ENCODE peak calls at places on chromosomes 5 and 9, in four cellular contexts. O is mesendoderm, S is trophoblast cell, D is H1. W is an unnamed sample. For H3K79me2, the result is how much of the 10 kb centered on the place peaks cover.

GRCh38 chr5:168879929-168880328 is 300.8 kb upstream of the PANK3 start:
- DNase-seq in O (no peak), S (no peak), D (no peak), W (no peak)

GRCh38 chr9:76912631-76913275 is 6.8 kb upstream of the PRUNE2 start:
- DNase-seq in O (no peak), S (no peak), D (no peak), W (no peak)

GRCh38 chr5:9545959-9546851 is at the start of gene SEMA5A:
- DNase-seq in O (peak), S (peak), D (peak), W (peak)

GRCh38 chr9:134985451-134985850 is 67.7 kb upstream of the FCN1 start:
- DNase-seq in O (no peak), S (no peak), D (no peak), W (no peak)

GRCh38 chr5:87268126-87268969 is 665 bp downstream of the RASA1 start:
- DNase-seq in O (peak), S (peak), D (peak), W (peak)

GRCh38 chr9:14823800-14824199 is 86.4 kb downstream of the FREM1 start:
- DNase-seq in O (peak), S (peak), D (no peak), W (no peak)

GRCh38 chr9:75168270-75169185 is 80.2 kb downstream of the OSTF1 start:
- DNase-seq in O (no peak), S (no peak), D (no peak), W (no peak)

GRCh38 chr9:486156-486555 is 271.5 kb downstream of the DOCK8 start:
- DNase-seq in O (no peak), S (no peak), D (no peak), W (no peak)

GRCh38 chr9:94922691-94923107 is 196.2 kb downstream of the AOPEP start:
- DNase-seq in O (no peak), S (no peak), D (no peak), W (no peak)

GRCh38 chr5:116652196-116652729 is 77.6 kb upstream of the SEMA6A start:
- DNase-seq in O (peak), S (peak), D (peak), W (peak)

GRCh38 chr5:132283423-132284043 is 10.7 kb upstream of the SLC22A4 start:
- DNase-seq in O (no peak), S (peak), D (peak), W (peak)

GRCh38 chr5:64792474-64792873 is 23.7 kb downstream of the CWC27 start:
- DNase-seq in O (no peak), S (no peak), D (no peak), W (no peak)

GRCh38 chr9:126939821-126940221 is 25.2 kb downstream of the RALGPS1 start:
- DNase-seq in O (no peak), S (no peak), D (no peak), W (no peak)

GRCh38 chr5:74275204-74275992 is 365.1 kb downstream of the ENC1 start:
- DNase-seq in O (no peak), S (no peak), D (no peak), W (no peak)

GRCh38 chr9:109604788-109605187 is 106.7 kb upstream of the PTPN3 start:
- DNase-seq in O (no peak), S (no peak), D (no peak), W (no peak)

GRCh38 chr9:79485258-79485657 is 86.5 kb upstream of the TLE4 start:
- DNase-seq in O (no peak), S (no peak), D (no peak), W (no peak)

GRCh38 chr9:8156336-8156735 is 356.8 kb upstream of the DMAC1 start:
- DNase-seq in O (no peak), S (no peak), D (no peak), W (no peak)

GRCh38 chr5:174108765-174109164 is 63.3 kb downstream of the NSG2 start:
- DNase-seq in O (no peak), S (no peak), D (no peak), W (no peak)

DNA sequence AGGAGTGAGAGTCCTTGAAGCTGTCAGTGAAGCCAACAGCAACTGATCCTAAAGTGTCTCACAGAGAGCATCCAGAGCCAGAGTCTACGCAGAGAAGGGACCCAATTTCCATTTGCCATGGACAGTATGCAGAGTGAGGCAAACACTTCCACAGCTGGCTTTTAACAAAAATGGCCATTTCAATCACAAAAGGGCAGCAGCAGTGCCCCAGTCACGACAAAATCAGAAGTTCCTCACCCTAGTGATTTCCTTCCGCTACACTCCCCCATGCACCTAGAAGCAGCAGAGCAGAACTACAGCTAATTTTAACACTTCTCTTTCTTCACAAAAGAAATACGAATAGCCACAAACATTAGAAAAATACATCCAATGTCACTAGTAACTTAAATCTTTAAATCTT is 27.9 kb downstream of the FBXW11 start:
- DNase-seq in O (no peak), S (no peak), D (no peak), W (peak)
- H3K79me2 ChIP-seq in O (half or more), S (under half), D (half or more), W (half or more)

GRCh38 chr9:5715548-5716127 is 86.7 kb downstream of the RIC1 start:
- DNase-seq in O (no peak), S (no peak), D (no peak), W (no peak)

GRCh38 chr9:5718296-5719032 is 89.6 kb downstream of the RIC1 start:
- DNase-seq in O (peak), S (no peak), D (no peak), W (no peak)

GRCh38 chr9:5714501-5715401 is 85.8 kb downstream of the RIC1 start:
- DNase-seq in O (peak), S (peak), D (no peak), W (no peak)

GRCh38 chr9:5708414-5708813 is 79.5 kb downstream of the RIC1 start:
- DNase-seq in O (peak), S (no peak), D (no peak), W (no peak)

DNA sequence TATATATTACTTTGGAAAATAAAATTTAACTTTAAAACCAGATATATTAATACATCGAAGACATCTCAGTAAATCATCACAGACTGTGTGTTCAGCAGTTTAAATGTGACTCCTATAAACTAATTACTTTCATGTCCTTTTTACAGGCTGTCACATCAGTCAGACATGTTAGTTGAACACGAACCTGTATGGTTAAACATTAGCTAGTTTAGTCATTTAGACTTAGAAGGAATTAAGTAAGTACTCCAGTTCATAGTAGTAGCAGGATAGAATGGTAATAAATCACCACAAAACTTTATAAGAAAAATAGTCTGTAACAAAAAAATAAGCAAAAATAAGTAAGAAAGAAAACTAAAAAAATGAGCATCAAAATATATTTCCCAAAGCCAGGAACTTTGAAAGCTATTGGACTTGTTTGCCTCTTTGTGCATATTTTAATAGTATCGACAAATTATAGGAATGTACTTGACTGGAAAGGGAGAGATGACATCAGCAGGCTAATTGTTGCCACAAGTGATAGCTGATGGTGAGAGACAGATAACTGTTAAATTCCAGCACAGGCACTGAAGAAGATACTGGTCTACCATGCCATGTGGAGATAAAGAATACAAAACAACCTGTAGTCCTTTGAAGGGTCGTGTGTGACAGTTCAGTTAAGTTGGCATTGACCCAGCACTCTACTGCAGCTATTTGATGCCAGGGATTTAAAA is 83.9 kb downstream of the RIC1 start:
- DNase-seq in O (peak), S (no peak), D (no peak), W (no peak)
- H2AK5ac ChIP-seq in O (no peak), S (no peak), D (no peak), W (no peak)

DNA sequence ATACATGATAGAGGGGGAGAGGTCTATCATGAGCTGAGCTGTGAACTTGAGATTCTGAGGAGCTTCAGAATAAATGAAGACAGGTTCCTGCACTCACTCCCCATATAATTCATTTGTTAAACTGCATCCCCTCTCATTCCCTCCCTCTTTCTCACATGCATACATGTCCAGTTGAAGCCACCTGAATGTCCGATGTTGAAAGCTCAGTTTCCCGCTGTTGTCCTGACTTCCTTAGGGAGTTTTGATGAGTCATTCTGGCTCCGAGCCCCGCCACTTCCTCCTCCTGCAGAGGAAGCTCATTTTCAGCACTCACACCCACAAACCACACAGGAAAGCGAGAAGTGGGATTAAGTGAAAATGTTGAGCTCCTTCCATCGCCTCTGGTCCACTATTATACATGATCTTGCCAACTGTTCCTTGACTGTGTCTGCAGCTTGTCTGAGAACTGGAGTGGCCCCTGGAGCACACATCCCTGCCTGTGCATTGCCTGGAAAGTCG is 121.2 kb downstream of the CEMIP2 start:
- DNase-seq in O (peak), S (no peak), D (no peak), W (no peak)
- H3K18ac ChIP-seq in O (no peak), S (peak), D (peak), W (no peak)

GRCh38 chr5:177349762-177350161 is 1.7 kb downstream of the LMAN2 start:
- DNase-seq in O (no peak), S (no peak), D (no peak), W (no peak)
- H3K79me2 ChIP-seq in O (under half), S (under half), D (half or more), W (under half)

GRCh38 chr5:37840036-37840909 is at the start of gene GDNF:
- DNase-seq in O (peak), S (peak), D (peak), W (peak)
- H2AK5ac ChIP-seq in O (no peak), S (no peak), D (no peak), W (no peak)

GRCh38 chr5:1686066-1686802 is 113.4 kb downstream of the MRPL36 start:
- DNase-seq in O (peak), S (peak), D (peak), W (no peak)
- H3K18ac ChIP-seq in O (no peak), S (no peak), D (no peak), W (no peak)

GRCh38 chr9:132062768-132063167 is 16.9 kb downstream of the MED27 start:
- DNase-seq in O (no peak), S (no peak), D (no peak), W (no peak)
- H3K79me2 ChIP-seq in O (under half), S (under half), D (half or more), W (under half)

GRCh38 chr9:121322037-121322736 is 47.9 kb downstream of the STOM start:
- DNase-seq in O (no peak), S (no peak), D (no peak), W (no peak)
- H2AK5ac ChIP-seq in O (no peak), S (no peak), D (no peak), W (no peak)

GRCh38 chr5:60517094-60517694 is 182.8 kb downstream of the DEPDC1B start:
- DNase-seq in O (no peak), S (no peak), D (no peak), W (no peak)

GRCh38 chr5:60517850-60518249 is 182.1 kb downstream of the DEPDC1B start:
- DNase-seq in O (no peak), S (no peak), D (no peak), W (no peak)

GRCh38 chr5:60519372-60519771 is 180.6 kb downstream of the DEPDC1B start:
- DNase-seq in O (no peak), S (no peak), D (no peak), W (no peak)

GRCh38 chr5:60514152-60514551 is 185.8 kb downstream of the DEPDC1B start:
- DNase-seq in O (no peak), S (no peak), D (no peak), W (no peak)

GRCh38 chr5:60516688-60517087 is 183.3 kb downstream of the DEPDC1B start:
- DNase-seq in O (no peak), S (no peak), D (peak), W (peak)
- H3K18ac ChIP-seq in O (no peak), S (no peak), D (no peak), W (no peak)

DNA sequence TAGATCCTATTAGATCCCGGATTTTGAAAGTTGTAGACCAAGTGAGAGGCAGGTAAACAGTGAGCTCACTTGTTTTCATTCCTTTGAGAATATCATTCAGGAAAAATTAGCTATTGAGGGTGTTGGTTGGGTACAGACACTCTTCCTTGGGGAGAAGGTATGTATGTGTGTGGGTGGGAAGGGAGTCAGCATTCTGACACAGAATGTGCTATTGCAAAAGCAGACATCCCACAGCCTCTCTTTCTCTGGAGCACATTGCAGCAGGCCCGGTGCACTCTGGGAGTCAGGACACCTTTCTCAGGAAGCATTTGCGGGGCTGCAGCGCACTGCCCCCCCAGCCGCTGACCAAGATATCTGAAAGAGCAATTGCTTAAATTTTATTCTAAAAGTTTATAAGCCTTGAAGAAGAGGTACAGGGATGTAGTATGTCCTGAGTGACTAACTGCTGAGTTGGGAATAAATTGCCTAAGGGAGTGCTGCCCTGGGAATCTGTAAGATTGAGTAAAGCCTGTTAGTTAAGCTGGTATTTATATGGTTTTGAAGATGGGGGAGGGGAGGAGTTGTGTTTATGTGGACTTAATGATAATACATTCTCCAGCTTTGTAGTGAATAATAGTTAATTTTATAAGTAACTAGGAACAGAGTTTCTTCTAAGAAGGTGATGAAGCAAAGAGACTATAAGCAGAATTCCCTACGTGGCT is 5.2 kb downstream of the TNFAIP8 start:
- DNase-seq in O (no peak), S (peak), D (no peak), W (no peak)
- H3K79me2 ChIP-seq in O (under half), S (under half), D (under half), W (under half)

W was measured in H9.